ENCODE peak calls at places on chromosomes 16 and 17, in seven cellular contexts. V, C, O, P, N, U and Q are unnamed samples.

GRCh38 chr17:2362016-2362415 is 24.7 kb downstream of the SGSM2 start:
- DNase-seq in U (no peak), N (no peak), C (no peak), V (no peak), P (no peak), O (no peak), Q (no peak)

GRCh38 chr17:37191219-37191618 is 184.6 kb upstream of the C17orf78 start:
- DNase-seq in C (no peak), O (no peak), N (no peak), U (peak), P (peak), V (no peak), Q (no peak)

GRCh38 chr16:85954927-85955539 is 56.1 kb downstream of the IRF8 start:
- DNase-seq in V (no peak), C (no peak), N (no peak), P (no peak), O (no peak), U (no peak), Q (no peak)

GRCh38 chr16:66408181-66409048 is 18.7 kb upstream of the BEAN1 start:
- DNase-seq in V (peak), O (peak), P (peak), N (peak), C (peak), U (peak), Q (no peak)

GRCh38 chr16:84513111-84514065 is 8.9 kb upstream of the MEAK7 start:
- DNase-seq in U (peak), N (no peak), P (peak), O (no peak), C (no peak), V (no peak), Q (no peak)

GRCh38 chr16:88063201-88063773 is 112.1 kb downstream of the BANP start:
- DNase-seq in U (peak), O (peak), C (no peak), P (peak), V (no peak), N (no peak), Q (no peak)

GRCh38 chr17:76077582-76078110 is 1.3 kb upstream of the ZACN start:
- DNase-seq in P (no peak), O (no peak), U (no peak), C (no peak), V (no peak), N (no peak), Q (no peak)

GRCh38 chr16:14181371-14182050 is 110.4 kb downstream of the MRTFB start:
- DNase-seq in O (no peak), U (peak), V (no peak), P (peak), N (no peak), C (no peak), Q (no peak)

GRCh38 chr16:30083216-30084055 is 7.6 kb downstream of the PPP4C start:
- DNase-seq in P (no peak), O (no peak), N (no peak), C (no peak), V (no peak), U (no peak), Q (no peak)

GRCh38 chr17:50917418-50917743 is 51.2 kb upstream of the TOB1 start:
- DNase-seq in V (no peak), O (no peak), P (no peak), N (no peak), C (no peak), U (no peak), Q (no peak)

GRCh38 chr16:89864421-89864820 is 9.0 kb upstream of the TCF25 start:
- DNase-seq in U (peak), O (no peak), V (no peak), N (no peak), P (no peak), C (no peak), Q (no peak)

GRCh38 chr16:66473654-66474519 is 46.8 kb downstream of the BEAN1 start:
- DNase-seq in C (no peak), O (no peak), N (no peak), U (peak), P (no peak), V (peak), Q (no peak)

GRCh38 chr16:6880263-6880662 is 452.4 kb upstream of the RBFOX1 start:
- DNase-seq in N (no peak), C (no peak), O (no peak), V (no peak), U (no peak), P (no peak), Q (no peak)

GRCh38 chr16:50369133-50369804 is 481 bp upstream of the BRD7 start:
- DNase-seq in U (no peak), P (no peak), N (no peak), O (no peak), C (no peak), V (no peak), Q (no peak)

GRCh38 chr16:50366126-50366525 is 2.7 kb downstream of the BRD7 start:
- DNase-seq in C (no peak), U (no peak), V (no peak), N (no peak), P (no peak), O (no peak), Q (no peak)

GRCh38 chr16:50371036-50371716 is 2.4 kb upstream of the BRD7 start:
- DNase-seq in O (no peak), U (no peak), N (no peak), P (no peak), V (no peak), C (no peak), Q (no peak)

GRCh38 chr16:50367777-50368409 is 895 bp downstream of the BRD7 start:
- DNase-seq in C (no peak), O (no peak), V (no peak), P (no peak), U (no peak), N (no peak), Q (no peak)

DNA sequence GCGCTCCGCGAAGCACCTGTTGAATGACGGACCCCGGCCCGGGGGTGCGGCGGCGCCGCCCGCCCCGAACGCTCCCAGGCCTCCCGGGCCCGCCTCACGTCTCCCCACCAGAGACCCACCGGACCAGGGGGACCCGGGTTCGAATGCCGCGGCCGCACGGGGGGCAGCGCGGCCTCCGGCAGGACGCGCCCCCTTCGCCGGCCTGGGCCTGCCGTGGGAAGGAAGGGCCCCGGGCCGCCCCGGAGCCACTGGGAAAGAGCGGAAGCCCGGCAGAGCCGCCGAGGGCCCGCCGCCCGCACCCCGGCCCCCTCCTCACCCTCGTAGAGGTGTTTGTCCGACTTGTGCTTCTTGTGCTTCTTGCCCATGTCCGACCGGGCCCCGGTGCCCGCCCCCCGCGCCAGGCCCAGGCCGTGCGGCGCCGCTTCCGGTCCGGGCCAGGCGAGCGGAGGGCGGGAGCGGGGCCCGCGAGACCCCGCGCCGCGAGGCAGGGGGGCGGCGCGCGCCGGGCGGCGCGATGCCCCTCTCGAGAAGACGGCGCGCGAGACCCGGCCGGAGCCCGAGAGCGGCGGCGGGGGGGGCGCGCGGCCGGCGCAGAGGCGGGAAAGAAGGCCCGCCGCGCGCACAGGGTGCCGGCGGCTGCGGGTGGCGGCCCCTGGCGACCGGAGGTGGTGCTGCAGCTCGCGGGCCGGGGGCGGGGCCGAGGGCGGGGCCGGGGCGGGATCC is at the start of gene BRD7:
- DNase-seq in N (peak), C (peak), P (no peak), V (peak), U (peak), O (peak), Q (no peak)
- TF ChIP-seq CTCF in N (no peak), C (peak), P (peak), V (peak), U (peak), O (peak), Q (no peak)

DNA sequence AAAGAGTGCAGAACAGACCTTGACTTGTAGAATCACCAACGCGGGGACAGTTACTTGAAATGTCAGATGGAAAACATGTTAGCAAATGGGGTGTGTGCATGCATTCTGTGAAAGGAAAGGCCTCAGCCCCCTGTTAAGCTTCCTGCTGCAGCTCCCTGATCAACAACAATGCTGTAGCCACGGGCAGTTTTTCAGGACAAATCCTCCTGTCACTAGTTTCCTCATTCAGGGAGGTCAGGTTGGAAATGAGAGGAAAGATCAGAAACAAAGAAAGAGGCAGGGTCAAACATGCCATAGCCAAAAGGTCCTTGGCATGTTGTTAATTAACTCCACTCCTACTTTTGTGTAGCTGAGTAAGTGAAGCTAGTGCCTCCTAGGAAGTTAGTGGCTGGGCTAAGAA is 18.3 kb downstream of the SMIM36 start:
- DNase-seq in O (no peak), P (no peak), N (no peak), V (no peak), U (no peak), C (peak), Q (no peak)
- TF ChIP-seq CTCF in O (no peak), P (no peak), N (no peak), V (no peak), U (no peak), C (no peak), Q (no peak)

GRCh38 chr16:74030000-74030399 is 266.6 kb upstream of the PSMD7 start:
- DNase-seq in V (no peak), U (no peak), C (no peak), N (peak), O (no peak), P (no peak), Q (no peak)

GRCh38 chr16:74034862-74035261 is 261.8 kb upstream of the PSMD7 start:
- DNase-seq in N (peak), U (peak), V (no peak), P (no peak), C (peak), O (no peak), Q (no peak)

GRCh38 chr16:74031551-74031950 is 265.1 kb upstream of the PSMD7 start:
- DNase-seq in U (no peak), V (no peak), N (no peak), C (no peak), P (no peak), O (no peak), Q (no peak)

GRCh38 chr16:74035816-74036215 is 260.8 kb upstream of the PSMD7 start:
- DNase-seq in C (peak), V (no peak), O (no peak), P (no peak), U (no peak), N (no peak), Q (no peak)
- TF ChIP-seq CTCF in C (peak), V (no peak), O (no peak), P (peak), U (peak), N (no peak), Q (no peak)

GRCh38 chr16:9114842-9115241 is 23.4 kb downstream of the HAPSTR1 start:
- DNase-seq in V (no peak), P (no peak), N (no peak), U (no peak), C (no peak), O (no peak), Q (no peak)
- TF ChIP-seq CTCF in V (no peak), P (no peak), N (no peak), U (no peak), C (no peak), O (no peak), Q (no peak)

DNA sequence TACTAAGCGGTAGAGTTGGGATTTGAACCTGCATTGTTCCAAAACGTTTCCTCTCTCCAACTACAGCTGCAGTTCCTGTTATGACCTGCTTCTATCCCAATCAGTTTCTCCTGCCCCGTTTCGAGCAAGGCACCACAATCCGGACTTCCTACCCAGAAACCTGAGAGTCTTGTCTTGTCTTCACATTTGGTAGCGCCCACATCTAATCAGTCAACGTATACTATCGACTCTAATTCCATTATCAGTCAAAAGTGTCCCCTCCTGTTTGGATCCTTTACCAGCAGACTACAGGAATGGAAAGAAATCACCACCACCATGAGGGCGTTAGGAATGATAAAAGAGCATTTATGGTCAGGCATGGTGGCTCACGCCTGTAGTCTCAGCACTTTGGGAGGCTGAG is 124.6 kb downstream of the AXIN2 start:
- DNase-seq in P (no peak), N (no peak), O (no peak), U (no peak), V (no peak), C (no peak), Q (no peak)
- TF ChIP-seq CTCF in P (no peak), N (no peak), O (no peak), U (no peak), V (no peak), C (no peak), Q (no peak)